ENCODE peak calls at places on chromosomes 3 and 15, in ten cellular contexts. One of them, this sample, is unnamed.

GRCh38 chr3:70342149-70342548 is 29.7 kb upstream of the MDFIC2 start:
- DNase-seq in A549: no peak
- DNase-seq in endodermal cell: no peak
- DNase-seq in brain microvascular endothelial cell: no peak
- DNase-seq in psoas muscle: no peak
- DNase-seq in fibroblast of mammary gland: no peak
- DNase-seq in GM20000: no peak
- DNase-seq in WTC11: no peak
- DNase-seq in MM.1S: peak
- DNase-seq in nephron progenitor cell: no peak
- DNase-seq in this sample: no peak

GRCh38 chr3:76859596-76859995 is 180.3 kb upstream of the ROBO2 start:
- DNase-seq in GM20000: no peak
- DNase-seq in MM.1S: no peak
- DNase-seq in fibroblast of mammary gland: no peak
- DNase-seq in brain microvascular endothelial cell: peak
- DNase-seq in psoas muscle: no peak
- DNase-seq in endodermal cell: no peak
- DNase-seq in WTC11: no peak
- DNase-seq in nephron progenitor cell: no peak
- DNase-seq in A549: no peak
- DNase-seq in this sample: no peak

GRCh38 chr3:152445227-152445626 is 176.5 kb downstream of the MBNL1 start:
- DNase-seq in brain microvascular endothelial cell: peak
- DNase-seq in fibroblast of mammary gland: peak
- DNase-seq in GM20000: no peak
- DNase-seq in psoas muscle: no peak
- DNase-seq in A549: peak
- DNase-seq in endodermal cell: no peak
- DNase-seq in nephron progenitor cell: no peak
- DNase-seq in MM.1S: no peak
- DNase-seq in WTC11: no peak
- DNase-seq in this sample: no peak

GRCh38 chr3:103693831-103694230 is 1259.0 kb downstream of the ZPLD1 start:
- DNase-seq in MM.1S: no peak
- DNase-seq in psoas muscle: no peak
- DNase-seq in WTC11: no peak
- DNase-seq in A549: no peak
- DNase-seq in fibroblast of mammary gland: no peak
- DNase-seq in endodermal cell: no peak
- DNase-seq in GM20000: no peak
- DNase-seq in brain microvascular endothelial cell: no peak
- DNase-seq in nephron progenitor cell: no peak
- DNase-seq in this sample: no peak

GRCh38 chr3:62084558-62084957 is 288.8 kb downstream of the FEZF2 start:
- DNase-seq in brain microvascular endothelial cell: no peak
- DNase-seq in A549: no peak
- DNase-seq in psoas muscle: no peak
- DNase-seq in GM20000: no peak
- DNase-seq in endodermal cell: no peak
- DNase-seq in WTC11: no peak
- DNase-seq in nephron progenitor cell: no peak
- DNase-seq in MM.1S: no peak
- DNase-seq in fibroblast of mammary gland: no peak
- DNase-seq in this sample: no peak

GRCh38 chr15:74318376-74319137 is 48.9 kb downstream of the CYP11A1 start:
- DNase-seq in WTC11: no peak
- DNase-seq in A549: no peak
- DNase-seq in MM.1S: no peak
- DNase-seq in psoas muscle: peak
- DNase-seq in brain microvascular endothelial cell: peak
- DNase-seq in nephron progenitor cell: no peak
- DNase-seq in GM20000: no peak
- DNase-seq in fibroblast of mammary gland: no peak
- DNase-seq in endodermal cell: no peak
- DNase-seq in this sample: no peak

GRCh38 chr3:24440764-24441464 is 53.7 kb downstream of the THRB start:
- DNase-seq in psoas muscle: no peak
- DNase-seq in nephron progenitor cell: no peak
- DNase-seq in fibroblast of mammary gland: no peak
- DNase-seq in A549: no peak
- DNase-seq in MM.1S: no peak
- DNase-seq in GM20000: no peak
- DNase-seq in WTC11: no peak
- DNase-seq in brain microvascular endothelial cell: no peak
- DNase-seq in endodermal cell: no peak
- DNase-seq in this sample: no peak

GRCh38 chr15:48062476-48062875 is 58.3 kb upstream of the SLC24A5 start:
- DNase-seq in brain microvascular endothelial cell: peak
- DNase-seq in WTC11: no peak
- DNase-seq in endodermal cell: peak
- DNase-seq in GM20000: no peak
- DNase-seq in nephron progenitor cell: no peak
- DNase-seq in fibroblast of mammary gland: peak
- DNase-seq in MM.1S: no peak
- DNase-seq in psoas muscle: no peak
- DNase-seq in A549: no peak
- DNase-seq in this sample: no peak

GRCh38 chr3:41688595-41689380 is 273.1 kb downstream of the ULK4 start:
- DNase-seq in A549: peak
- DNase-seq in fibroblast of mammary gland: peak
- DNase-seq in GM20000: no peak
- DNase-seq in brain microvascular endothelial cell: no peak
- DNase-seq in MM.1S: no peak
- DNase-seq in endodermal cell: no peak
- DNase-seq in psoas muscle: no peak
- DNase-seq in nephron progenitor cell: no peak
- DNase-seq in WTC11: no peak
- DNase-seq in this sample: no peak

GRCh38 chr15:99502182-99502581 is 63.6 kb upstream of the MEF2A start:
- DNase-seq in WTC11: no peak
- DNase-seq in endodermal cell: peak
- DNase-seq in A549: no peak
- DNase-seq in brain microvascular endothelial cell: no peak
- DNase-seq in psoas muscle: no peak
- DNase-seq in nephron progenitor cell: no peak
- DNase-seq in fibroblast of mammary gland: no peak
- DNase-seq in MM.1S: no peak
- DNase-seq in GM20000: peak
- DNase-seq in this sample: no peak

GRCh38 chr15:23877502-23878412 is 190.7 kb upstream of the NDN start:
- DNase-seq in MM.1S: peak
- DNase-seq in fibroblast of mammary gland: peak
- DNase-seq in brain microvascular endothelial cell: no peak
- DNase-seq in endodermal cell: peak
- DNase-seq in psoas muscle: peak
- DNase-seq in WTC11: peak
- DNase-seq in GM20000: peak
- DNase-seq in A549: peak
- DNase-seq in nephron progenitor cell: peak
- DNase-seq in this sample: no peak

GRCh38 chr3:5787863-5788488 is 600.5 kb downstream of the EDEM1 start:
- DNase-seq in psoas muscle: no peak
- DNase-seq in fibroblast of mammary gland: no peak
- DNase-seq in brain microvascular endothelial cell: no peak
- DNase-seq in WTC11: no peak
- DNase-seq in MM.1S: no peak
- DNase-seq in A549: no peak
- DNase-seq in nephron progenitor cell: peak
- DNase-seq in endodermal cell: peak
- DNase-seq in GM20000: peak
- DNase-seq in this sample: no peak

GRCh38 chr3:126461450-126462070 is 14.1 kb downstream of the ZXDC start:
- DNase-seq in fibroblast of mammary gland: no peak
- DNase-seq in nephron progenitor cell: no peak
- DNase-seq in psoas muscle: no peak
- DNase-seq in endodermal cell: peak
- DNase-seq in brain microvascular endothelial cell: no peak
- DNase-seq in A549: no peak
- DNase-seq in WTC11: peak
- DNase-seq in MM.1S: no peak
- DNase-seq in GM20000: no peak
- DNase-seq in this sample: no peak

GRCh38 chr3:155252535-155252934 is 40.9 kb downstream of the STRIT1 start:
- DNase-seq in A549: peak
- DNase-seq in MM.1S: no peak
- DNase-seq in GM20000: no peak
- DNase-seq in nephron progenitor cell: no peak
- DNase-seq in endodermal cell: no peak
- DNase-seq in brain microvascular endothelial cell: peak
- DNase-seq in fibroblast of mammary gland: peak
- DNase-seq in psoas muscle: no peak
- DNase-seq in WTC11: no peak
- DNase-seq in this sample: no peak

GRCh38 chr3:133827684-133828083 is 22.1 kb downstream of the SRPRB start:
- DNase-seq in MM.1S: no peak
- DNase-seq in WTC11: no peak
- DNase-seq in psoas muscle: no peak
- DNase-seq in endodermal cell: no peak
- DNase-seq in GM20000: no peak
- DNase-seq in nephron progenitor cell: no peak
- DNase-seq in A549: no peak
- DNase-seq in brain microvascular endothelial cell: no peak
- DNase-seq in fibroblast of mammary gland: no peak
- DNase-seq in this sample: no peak

GRCh38 chr3:61146010-61146569 is 105.2 kb downstream of the FHIT start:
- DNase-seq in brain microvascular endothelial cell: no peak
- DNase-seq in A549: no peak
- DNase-seq in endodermal cell: no peak
- DNase-seq in psoas muscle: no peak
- DNase-seq in WTC11: no peak
- DNase-seq in fibroblast of mammary gland: no peak
- DNase-seq in GM20000: no peak
- DNase-seq in nephron progenitor cell: no peak
- DNase-seq in MM.1S: peak
- DNase-seq in this sample: no peak

GRCh38 chr3:16828815-16829214 is 55.9 kb upstream of the PLCL2 start:
- DNase-seq in nephron progenitor cell: peak
- DNase-seq in GM20000: peak
- DNase-seq in psoas muscle: no peak
- DNase-seq in fibroblast of mammary gland: peak
- DNase-seq in endodermal cell: peak
- DNase-seq in brain microvascular endothelial cell: peak
- DNase-seq in MM.1S: peak
- DNase-seq in A549: peak
- DNase-seq in WTC11: peak
- DNase-seq in this sample: no peak

DNA sequence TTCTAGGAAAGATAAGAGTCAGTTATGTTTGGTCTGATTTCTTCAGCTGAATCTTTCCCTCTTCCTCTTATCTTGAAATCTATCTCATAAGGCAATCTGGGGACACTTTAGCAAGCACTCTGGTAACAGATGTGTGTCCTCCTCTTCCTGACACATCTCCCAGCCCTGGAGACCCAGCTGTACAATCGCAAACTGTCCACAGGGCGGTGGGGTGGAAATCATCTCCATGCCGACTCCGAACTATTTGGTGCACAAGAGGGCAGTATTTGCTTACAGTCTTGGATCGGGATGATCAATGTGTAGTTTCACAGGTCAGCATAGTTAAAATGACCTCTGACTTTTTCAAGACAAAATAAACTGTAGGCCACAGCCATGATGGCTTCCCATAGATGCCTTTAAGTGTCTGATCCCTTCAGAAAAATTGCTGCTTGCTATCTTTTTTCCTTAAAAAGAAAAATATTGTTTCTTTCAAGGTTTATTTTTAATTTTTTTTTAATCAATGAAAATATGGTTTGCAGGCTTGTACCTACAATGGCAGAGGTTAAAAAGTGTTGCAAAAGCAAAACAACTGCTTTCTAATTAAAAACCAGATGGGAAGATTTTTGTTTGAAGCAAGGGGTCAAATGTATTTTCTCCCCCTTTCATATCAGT is 17.7 kb downstream of the EEFSEC start:
- DNase-seq in A549: peak
- DNase-seq in psoas muscle: peak
- DNase-seq in fibroblast of mammary gland: peak
- DNase-seq in MM.1S: no peak
- DNase-seq in nephron progenitor cell: peak
- DNase-seq in WTC11: peak
- DNase-seq in brain microvascular endothelial cell: peak
- DNase-seq in GM20000: no peak
- DNase-seq in endodermal cell: peak
- DNase-seq in this sample: no peak
- TF ChIP-seq CTCF in A549: peak
- TF ChIP-seq CTCF in psoas muscle: peak
- TF ChIP-seq CTCF in fibroblast of mammary gland: peak
- TF ChIP-seq CTCF in MM.1S: peak
- TF ChIP-seq CTCF in nephron progenitor cell: peak
- TF ChIP-seq CTCF in WTC11: peak
- TF ChIP-seq CTCF in brain microvascular endothelial cell: peak
- TF ChIP-seq CTCF in GM20000: no peak
- TF ChIP-seq CTCF in endodermal cell: peak
- TF ChIP-seq CTCF in this sample: no peak

GRCh38 chr15:62740141-62741004 is 302.2 kb upstream of the TPM1 start:
- DNase-seq in fibroblast of mammary gland: no peak
- DNase-seq in psoas muscle: no peak
- DNase-seq in GM20000: no peak
- DNase-seq in WTC11: no peak
- DNase-seq in MM.1S: no peak
- DNase-seq in nephron progenitor cell: no peak
- DNase-seq in endodermal cell: no peak
- DNase-seq in A549: peak
- DNase-seq in brain microvascular endothelial cell: no peak
- DNase-seq in this sample: no peak
- TF ChIP-seq CTCF in fibroblast of mammary gland: no peak
- TF ChIP-seq CTCF in psoas muscle: no peak
- TF ChIP-seq CTCF in GM20000: no peak
- TF ChIP-seq CTCF in WTC11: no peak
- TF ChIP-seq CTCF in MM.1S: no peak
- TF ChIP-seq CTCF in nephron progenitor cell: peak
- TF ChIP-seq CTCF in endodermal cell: peak
- TF ChIP-seq CTCF in A549: no peak
- TF ChIP-seq CTCF in brain microvascular endothelial cell: no peak
- TF ChIP-seq CTCF in this sample: no peak

DNA sequence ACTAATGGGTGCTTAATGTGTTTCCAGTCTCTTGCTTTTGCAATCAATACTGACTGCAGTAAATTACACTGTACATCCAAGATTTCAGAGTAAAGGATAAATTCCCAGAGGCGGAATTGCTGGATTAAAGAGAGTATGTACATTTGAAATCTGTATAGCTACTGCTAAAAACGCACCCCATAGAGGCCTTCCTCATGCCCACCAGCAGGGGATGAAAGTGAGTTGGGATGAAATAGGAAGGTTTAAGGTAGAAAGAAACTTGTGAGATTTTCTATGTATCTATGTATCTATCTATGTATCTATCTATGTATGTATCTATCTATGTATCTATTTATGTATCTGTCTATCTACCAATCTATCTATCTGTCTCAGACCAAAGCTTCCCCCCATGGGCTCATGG is 28.4 kb downstream of the TMEM44 start:
- DNase-seq in brain microvascular endothelial cell: no peak
- DNase-seq in psoas muscle: no peak
- DNase-seq in fibroblast of mammary gland: no peak
- DNase-seq in A549: no peak
- DNase-seq in endodermal cell: no peak
- DNase-seq in GM20000: no peak
- DNase-seq in nephron progenitor cell: no peak
- DNase-seq in WTC11: no peak
- DNase-seq in MM.1S: no peak
- DNase-seq in this sample: no peak
- TF ChIP-seq CTCF in brain microvascular endothelial cell: peak
- TF ChIP-seq CTCF in psoas muscle: no peak
- TF ChIP-seq CTCF in fibroblast of mammary gland: peak
- TF ChIP-seq CTCF in A549: peak
- TF ChIP-seq CTCF in endodermal cell: peak
- TF ChIP-seq CTCF in GM20000: no peak
- TF ChIP-seq CTCF in nephron progenitor cell: peak
- TF ChIP-seq CTCF in WTC11: peak
- TF ChIP-seq CTCF in MM.1S: peak
- TF ChIP-seq CTCF in this sample: no peak

GRCh38 chr15:87118424-87118823 is 1038.8 kb downstream of the AGBL1 start:
- DNase-seq in nephron progenitor cell: peak
- DNase-seq in A549: no peak
- DNase-seq in MM.1S: no peak
- DNase-seq in WTC11: no peak
- DNase-seq in psoas muscle: no peak
- DNase-seq in brain microvascular endothelial cell: no peak
- DNase-seq in GM20000: no peak
- DNase-seq in endodermal cell: no peak
- DNase-seq in fibroblast of mammary gland: no peak
- DNase-seq in this sample: no peak
- TF ChIP-seq CTCF in nephron progenitor cell: no peak
- TF ChIP-seq CTCF in A549: no peak
- TF ChIP-seq CTCF in MM.1S: no peak
- TF ChIP-seq CTCF in WTC11: no peak
- TF ChIP-seq CTCF in psoas muscle: no peak
- TF ChIP-seq CTCF in brain microvascular endothelial cell: no peak
- TF ChIP-seq CTCF in GM20000: no peak
- TF ChIP-seq CTCF in endodermal cell: no peak
- TF ChIP-seq CTCF in fibroblast of mammary gland: no peak
- TF ChIP-seq CTCF in this sample: no peak

This sample was measured in omental fat pad.